ENCODE peak calls at places on chromosome 20, in nine cellular contexts. L, J, M, H, E, P, N, O and W are unnamed samples.

GRCh38 chr20:3430376-3431069 is 23.1 kb upstream of the DNAAF9 start:
- DNase-seq in L (no peak), J (no peak), M (no peak), H (no peak), E (no peak), P (peak; percentile 48), N (no peak), O (no peak), W (no peak)

GRCh38 chr20:63566395-63567131 is 7.5 kb downstream of the HELZ2 start:
- DNase-seq in L (no peak), J (no peak), M (no peak), H (no peak), E (no peak), P (no peak), N (peak; percentile 1), O (no peak), W (no peak)

GRCh38 chr20:31605031-31605901 is at the start of gene ID1:
- DNase-seq in L (peak; percentile 99), J (peak; percentile 97), M (peak; percentile 99), H (peak; percentile 84), E (peak; percentile 89), P (peak; percentile 78), N (peak; percentile 89), O (peak; percentile 91), W (peak; percentile 59)

GRCh38 chr20:24756292-24757025 is 192.6 kb upstream of the CST7 start:
- DNase-seq in L (no peak), J (no peak), M (no peak), H (no peak), E (no peak), P (no peak), N (no peak), O (no peak), W (no peak)

GRCh38 chr20:41359541-41360011 is 7.0 kb downstream of the EMILIN3 start:
- DNase-seq in L (no peak), J (no peak), M (no peak), H (no peak), E (no peak), P (no peak), N (no peak), O (no peak), W (no peak)

GRCh38 chr20:46929902-46930301 is 35.3 kb downstream of the EYA2 start:
- DNase-seq in L (no peak), J (no peak), M (no peak), H (no peak), E (no peak), P (no peak), N (no peak), O (no peak), W (no peak)

GRCh38 chr20:32855387-32855786 is 3.3 kb upstream of the EFCAB8 start:
- DNase-seq in L (no peak), J (no peak), M (peak; percentile 50), H (no peak), E (no peak), P (no peak), N (no peak), O (no peak), W (no peak)

GRCh38 chr20:6411651-6412050 is 288.8 kb upstream of the FERMT1 start:
- DNase-seq in L (no peak), J (no peak), M (no peak), H (no peak), E (no peak), P (no peak), N (no peak), O (no peak), W (no peak)

GRCh38 chr20:62410742-62411478 is 3.8 kb upstream of the CABLES2 start:
- DNase-seq in L (no peak), J (no peak), M (no peak), H (no peak), E (no peak), P (no peak), N (no peak), O (no peak), W (no peak)

GRCh38 chr20:62294516-62294915 is 8.3 kb upstream of the ADRM1 start:
- DNase-seq in L (no peak), J (no peak), M (no peak), H (no peak), E (no peak), P (no peak), N (no peak), O (no peak), W (no peak)

GRCh38 chr20:4100679-4101078 is 85.3 kb upstream of the RNF24 start:
- DNase-seq in L (no peak), J (no peak), M (no peak), H (no peak), E (no peak), P (no peak), N (no peak), O (peak; percentile 74), W (no peak)